ENCODE peak calls at places on chromosomes 3 and 15, in four cellular contexts. A, H, L and Q are unnamed samples.

GRCh38 chr3:146271180-146271579 is 20.3 kb upstream of the PLSCR4 start:
- ATAC-seq in A (no peak), H (no peak), L (no peak), Q (no peak)

GRCh38 chr3:85487375-85487774 is 528.6 kb downstream of the CADM2 start:
- ATAC-seq in A (no peak), H (no peak), L (no peak), Q (no peak)

GRCh38 chr3:128490650-128491070 is 2.3 kb downstream of the GATA2 start:
- ATAC-seq in A (no peak), H (no peak), L (no peak), Q (no peak)

GRCh38 chr15:87816811-87817210 is 439.7 kb downstream of the NTRK3 start:
- ATAC-seq in A (peak; percentile 48), H (peak; percentile 100), L (peak; percentile 81), Q (no peak)

GRCh38 chr15:53351373-53351772 is 408.1 kb downstream of the WDR72 start:
- ATAC-seq in A (no peak), H (no peak), L (no peak), Q (no peak)

GRCh38 chr15:81315452-81316203 is 8.3 kb downstream of the STARD5 start:
- ATAC-seq in A (no peak), H (no peak), L (no peak), Q (no peak)

GRCh38 chr3:31157893-31158620 is 263.6 kb upstream of the GADL1 start:
- ATAC-seq in A (no peak), H (no peak), L (no peak), Q (no peak)

GRCh38 chr3:15171096-15171495 is 35.0 kb upstream of the CAPN7 start:
- ATAC-seq in A (no peak), H (peak; percentile 23), L (no peak), Q (no peak)

GRCh38 chr3:3101660-3102458 is 8.3 kb downstream of the IL5RA start:
- ATAC-seq in A (no peak), H (no peak), L (no peak), Q (no peak)

GRCh38 chr3:184582583-184582982 is 21.0 kb downstream of the EPHB3 start:
- ATAC-seq in A (peak; percentile 83), H (no peak), L (peak; percentile 24), Q (peak; percentile 78)

GRCh38 chr3:158057666-158058065 is 48.6 kb downstream of the SHOX2 start:
- ATAC-seq in A (no peak), H (no peak), L (no peak), Q (no peak)

GRCh38 chr15:54033954-54034458 is 55.8 kb downstream of the UNC13C start:
- ATAC-seq in A (no peak), H (no peak), L (no peak), Q (no peak)

GRCh38 chr3:141323936-141324704 is 44.2 kb upstream of the ZBTB38 start:
- ATAC-seq in A (no peak), H (no peak), L (no peak), Q (no peak)

GRCh38 chr15:70361891-70362290 is 264.2 kb upstream of the TLE3 start:
- ATAC-seq in A (no peak), H (no peak), L (no peak), Q (no peak)

GRCh38 chr3:177676947-177677587 is 479.8 kb upstream of the TBL1XR1 start:
- ATAC-seq in A (no peak), H (no peak), L (no peak), Q (no peak)

GRCh38 chr3:65836047-65836446 is 202.7 kb downstream of the MAGI1 start:
- ATAC-seq in A (no peak), H (peak; percentile 43), L (no peak), Q (no peak)

GRCh38 chr3:141905129-141905528 is 28.7 kb downstream of the ATP1B3 start:
- ATAC-seq in A (no peak), H (no peak), L (peak; percentile 26), Q (no peak)

GRCh38 chr15:85542488-85542887 is 162.1 kb downstream of the AKAP13 start:
- ATAC-seq in A (no peak), H (peak; percentile 10), L (peak; percentile 62), Q (no peak)

GRCh38 chr3:59300727-59301134 is 250.9 kb upstream of the CFAP20DC start:
- ATAC-seq in A (no peak), H (peak; percentile 79), L (no peak), Q (no peak)

GRCh38 chr3:162175904-162176303 is 679.3 kb downstream of the OTOL1 start:
- ATAC-seq in A (no peak), H (no peak), L (no peak), Q (no peak)

GRCh38 chr3:19931767-19932188 is 2.2 kb downstream of the EFHB start:
- ATAC-seq in A (no peak), H (no peak), L (no peak), Q (no peak)

GRCh38 chr3:138136208-138136607 is 4.0 kb upstream of the A4GNT start:
- ATAC-seq in A (no peak), H (no peak), L (no peak), Q (no peak)

GRCh38 chr3:127391436-127392145 is 103.7 kb upstream of the PRR20G start:
- ATAC-seq in A (peak; percentile 15), H (no peak), L (peak; percentile 31), Q (no peak)

GRCh38 chr3:175702956-175703355 is 843.8 kb downstream of the NAALADL2 start:
- ATAC-seq in A (no peak), H (no peak), L (no peak), Q (no peak)

GRCh38 chr3:151278223-151278622 is at the start of gene P2RY14:
- ATAC-seq in A (no peak), H (no peak), L (no peak), Q (no peak)

DNA sequence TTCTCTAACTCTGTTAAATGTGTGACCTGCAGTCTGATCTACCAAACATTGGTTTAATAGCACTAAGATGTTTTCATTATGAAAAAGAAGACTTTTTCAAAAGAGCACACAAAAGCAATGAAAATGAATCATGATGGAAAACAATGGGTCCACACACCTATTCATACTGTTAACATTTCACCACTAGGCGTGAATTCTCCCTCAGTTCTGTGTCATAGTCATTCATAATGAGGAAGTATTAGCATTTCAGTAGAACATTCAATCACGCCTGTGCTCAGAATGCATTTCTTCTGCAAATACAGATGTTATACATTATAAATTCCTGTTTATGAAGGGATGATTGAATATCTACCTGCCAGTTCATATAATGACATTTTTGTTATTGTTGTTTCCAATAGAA is 35.9 kb downstream of the EIF4E3 start:
- ATAC-seq in A (no peak), H (peak; percentile 51), L (no peak), Q (no peak)
- H3K4me3 ChIP-seq in A (no peak overlapping the region), H (no peak overlapping the region), L (no peak overlapping the region), Q (no peak overlapping the region)

GRCh38 chr15:45458746-45459403 is 63.7 kb downstream of the SLC30A4 start:
- ATAC-seq in A (peak; percentile 91), H (no peak), L (no peak), Q (no peak)
- H3K4me3 ChIP-seq in A (peak overlapping the region; percentile 55), H (peak overlapping the region; percentile 19), L (peak overlapping the region; percentile 45), Q (peak overlapping the region; percentile 67)

DNA sequence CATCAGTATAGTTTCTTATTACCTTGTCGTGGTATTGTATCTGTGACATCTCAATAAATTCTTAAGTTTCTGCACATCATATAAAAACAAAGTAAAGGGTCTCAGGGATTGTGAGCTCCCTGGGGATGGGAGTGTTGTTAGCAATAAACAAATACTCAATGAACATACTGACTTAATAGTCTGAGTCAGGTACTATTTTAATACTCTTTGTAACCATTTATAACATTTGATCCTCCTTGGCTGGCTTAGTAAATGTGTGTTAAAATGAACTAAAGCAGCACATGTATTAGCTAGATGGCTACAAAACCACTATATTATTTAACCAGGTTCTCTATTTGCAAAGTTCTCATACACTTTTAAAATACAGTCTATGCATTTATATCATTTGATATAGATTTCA is 1.8 kb downstream of the ICE2 start:
- ATAC-seq in A (no peak), H (no peak), L (no peak), Q (no peak)
- H3K4me3 ChIP-seq in A (no peak overlapping the region), H (no peak overlapping the region), L (peak overlapping the region; percentile 97), Q (no peak overlapping the region)

GRCh38 chr3:197736010-197736490 is 654 bp downstream of the RUBCN start:
- ATAC-seq in A (peak; percentile 1), H (peak; percentile 3), L (peak; percentile 30), Q (peak; percentile 1)
- H3K4me3 ChIP-seq in A (peak overlapping the region; percentile 83), H (peak overlapping the region; percentile 91), L (peak overlapping the region; percentile 67), Q (peak overlapping the region; percentile 91)

DNA sequence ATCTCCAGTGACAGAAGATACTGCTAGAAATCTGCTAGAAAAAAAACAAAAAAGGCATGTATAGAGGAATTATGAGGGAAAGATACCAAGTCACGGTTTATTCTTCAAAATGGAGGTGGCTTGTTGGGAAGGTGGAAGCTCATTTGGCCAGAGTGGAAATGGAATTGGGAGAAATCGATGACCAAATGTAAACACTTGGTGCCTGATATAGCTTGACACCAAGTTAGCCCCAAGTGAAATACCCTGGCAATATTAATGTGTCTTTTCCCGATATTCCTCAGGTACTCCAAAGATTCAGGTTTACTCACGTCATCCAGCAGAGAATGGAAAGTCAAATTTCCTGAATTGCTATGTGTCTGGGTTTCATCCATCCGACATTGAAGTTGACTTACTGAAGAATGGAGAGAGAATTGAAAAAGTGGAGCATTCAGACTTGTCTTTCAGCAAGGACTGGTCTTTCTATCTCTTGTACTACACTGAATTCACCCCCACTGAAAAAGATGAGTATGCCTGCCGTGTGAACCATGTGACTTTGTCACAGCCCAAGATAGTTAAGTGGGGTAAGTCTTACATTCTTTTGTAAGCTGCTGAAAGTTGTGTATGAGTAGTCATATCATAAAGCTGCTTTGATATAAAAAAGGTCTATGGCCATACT is 4.0 kb downstream of the B2M start:
- ATAC-seq in A (no peak), H (no peak), L (no peak), Q (no peak)
- H3K4me3 ChIP-seq in A (no peak overlapping the region), H (no peak overlapping the region), L (no peak overlapping the region), Q (no peak overlapping the region)

GRCh38 chr3:187533797-187534196 is 136.4 kb downstream of the SST start:
- ATAC-seq in A (no peak), H (no peak), L (no peak), Q (no peak)

GRCh38 chr3:187536185-187536584 is 134.0 kb downstream of the SST start:
- ATAC-seq in A (no peak), H (no peak), L (no peak), Q (no peak)

DNA sequence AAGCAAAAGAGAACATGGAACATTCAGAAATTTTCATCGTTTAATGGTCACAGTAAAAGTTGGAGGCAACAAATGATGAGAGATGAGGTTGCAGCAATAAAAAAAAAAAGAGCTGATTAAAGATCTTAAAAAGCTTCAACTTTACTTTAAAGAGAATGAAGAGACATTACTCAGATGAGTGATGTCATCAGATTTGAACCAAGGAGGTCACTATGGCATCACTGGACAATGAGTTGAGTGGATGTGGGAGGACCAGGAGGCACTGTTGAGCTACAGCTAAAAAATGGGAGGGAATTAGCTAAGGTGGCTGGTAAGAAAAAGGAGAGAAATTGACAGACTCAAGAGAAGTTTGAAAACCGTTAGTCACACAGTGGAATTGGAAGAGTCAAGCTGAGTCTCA is 138.4 kb downstream of the SST start:
- ATAC-seq in A (no peak), H (no peak), L (no peak), Q (no peak)
- H3K4me3 ChIP-seq in A (no peak overlapping the region), H (no peak overlapping the region), L (no peak overlapping the region), Q (no peak overlapping the region)

GRCh38 chr15:94042163-94042954 is 189.0 kb upstream of the MCTP2 start:
- ATAC-seq in A (no peak), H (no peak), L (no peak), Q (peak; percentile 55)
- H3K4me3 ChIP-seq in A (no peak overlapping the region), H (no peak overlapping the region), L (no peak overlapping the region), Q (no peak overlapping the region)

GRCh38 chr3:50567011-50567385 is 549 bp downstream of the C3orf18 start:
- ATAC-seq in A (no peak), H (no peak), L (no peak), Q (no peak)
- H3K4me3 ChIP-seq in A (peak overlapping the region; percentile 36), H (peak overlapping the region; percentile 51), L (peak overlapping the region; percentile 83), Q (peak overlapping the region; percentile 70)

GRCh38 chr3:39471652-39472051 is 4.2 kb downstream of the MOBP start:
- ATAC-seq in A (no peak), H (no peak), L (no peak), Q (no peak)
- H3K4me3 ChIP-seq in A (no peak overlapping the region), H (no peak overlapping the region), L (no peak overlapping the region), Q (no peak overlapping the region)